ENCODE peak calls at places on chromosomes 3 and 15, in six cellular contexts. W is HCT116, G is HepG2, L is GM12878, H is NT2/D1, T is SK-N-SH. J is an unnamed sample.

GRCh38 chr15:41941644-41942415 is 30.5 kb downstream of the EHD4 start:
- DNase-seq in W (no peak), G (no peak), L (no peak), H (peak; percentile 20), T (no peak), J (no peak)

GRCh38 chr3:98779936-98780335 is 16.8 kb downstream of the ST3GAL6 start:
- DNase-seq in W (no peak), G (peak; percentile 41), L (no peak), H (no peak), T (no peak), J (no peak)

GRCh38 chr3:72836409-72836808 is 11.8 kb downstream of the SHQ1 start:
- DNase-seq in W (no peak), G (no peak), L (no peak), H (no peak), T (no peak), J (no peak)

GRCh38 chr3:121757087-121757811 is 7.7 kb upstream of the GOLGB1 start:
- DNase-seq in W (no peak), G (no peak), L (no peak), H (no peak), T (no peak), J (no peak)

GRCh38 chr15:99399612-99400011 is 148.3 kb downstream of the LRRC28 start:
- DNase-seq in W (no peak), G (no peak), L (no peak), H (no peak), T (no peak), J (no peak)

GRCh38 chr15:90482124-90483011 is 47.4 kb upstream of the CRTC3 start:
- DNase-seq in W (peak; percentile 34), G (peak; percentile 80), L (no peak), H (peak; percentile 20), T (peak; percentile 54), J (peak; percentile 55)

GRCh38 chr3:40586866-40587265 is 62.1 kb downstream of the ZNF621 start:
- DNase-seq in W (no peak), G (no peak), L (no peak), H (no peak), T (no peak), J (no peak)

GRCh38 chr3:191328963-191329653 is at the start of gene CCDC50:
- DNase-seq in W (no peak), G (peak; percentile 77), L (no peak), H (peak; percentile 48), T (peak; percentile 90), J (no peak)

GRCh38 chr15:36344887-36345286 is 234.5 kb upstream of the CDIN1 start:
- DNase-seq in W (no peak), G (no peak), L (no peak), H (no peak), T (no peak), J (no peak)

GRCh38 chr3:135887220-135887619 is 78.3 kb upstream of the PPP2R3A start:
- DNase-seq in W (peak; percentile 21), G (no peak), L (no peak), H (no peak), T (no peak), J (no peak)

GRCh38 chr3:15860014-15860934 is 62.5 kb upstream of the ANKRD28 start:
- DNase-seq in W (peak; percentile 49), G (peak; percentile 29), L (no peak), H (peak; percentile 18), T (peak; percentile 58), J (peak; percentile 38)

GRCh38 chr3:49869525-49870126 is at the start of gene CAMKV:
- DNase-seq in W (no peak), G (no peak), L (no peak), H (no peak), T (peak; percentile 95), J (no peak)

GRCh38 chr3:105691633-105692032 is 177.2 kb downstream of the CBLB start:
- DNase-seq in W (no peak), G (no peak), L (no peak), H (no peak), T (no peak), J (no peak)

GRCh38 chr3:25428003-25428861 is at the start of gene RARB:
- DNase-seq in W (no peak), G (peak; percentile 66), L (no peak), H (peak; percentile 52), T (peak; percentile 83), J (peak; percentile 39)

GRCh38 chr15:73683257-73683623 is 943 bp upstream of the CD276 start:
- DNase-seq in W (no peak), G (no peak), L (no peak), H (no peak), T (no peak), J (no peak)

GRCh38 chr15:74193305-74193718 is 9.3 kb downstream of the STRA6 start:
- DNase-seq in W (peak; percentile 78), G (no peak), L (peak; percentile 37), H (no peak), T (no peak), J (no peak)

GRCh38 chr3:25272090-25272489 is 156.0 kb upstream of the RARB start:
- DNase-seq in W (no peak), G (no peak), L (no peak), H (no peak), T (no peak), J (no peak)

GRCh38 chr3:45978348-45978747 is 17.3 kb downstream of the FYCO1 start:
- DNase-seq in W (no peak), G (no peak), L (no peak), H (no peak), T (no peak), J (no peak)

DNA sequence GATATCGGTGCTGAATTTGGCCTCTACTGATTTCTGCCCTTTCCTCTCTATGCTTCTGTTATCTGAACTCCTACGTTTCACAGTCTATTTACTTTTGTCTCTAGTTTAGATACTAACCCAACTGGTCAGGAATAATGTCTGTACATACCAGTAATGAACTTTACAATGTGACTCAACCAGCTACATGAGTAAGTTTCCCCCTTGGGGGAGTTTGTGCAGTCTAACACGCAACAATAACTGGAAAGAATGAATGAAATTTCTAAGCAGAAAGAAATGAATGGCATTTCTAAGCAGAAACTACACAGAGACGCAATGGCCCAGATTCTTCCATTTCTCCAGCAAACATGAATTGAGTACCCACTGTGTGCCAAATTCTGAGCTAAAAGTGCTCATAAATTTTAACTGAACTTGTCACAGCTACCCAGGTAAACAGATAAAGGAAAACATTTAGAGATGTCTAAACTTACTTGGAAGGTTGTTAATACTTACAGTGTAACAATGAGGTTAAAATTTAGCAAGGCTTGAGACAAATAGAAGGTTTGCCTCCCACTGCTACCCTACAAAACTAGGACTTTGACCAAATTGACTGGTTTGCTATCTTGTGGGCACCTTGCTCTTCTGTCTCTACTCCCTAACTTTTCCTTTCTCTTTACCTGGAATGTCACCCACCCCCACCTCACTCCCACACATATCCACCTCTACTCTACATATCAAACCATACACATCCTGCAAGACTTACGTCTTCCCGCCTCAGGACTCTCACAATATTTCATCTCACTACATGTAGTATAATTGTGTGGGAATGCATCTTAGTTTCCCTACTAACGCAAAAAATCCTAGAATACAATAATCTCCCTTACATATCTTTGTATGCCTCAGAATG is 11.7 kb downstream of the UPK1B start:
- DNase-seq in W (no peak), G (peak; percentile 12), L (no peak), H (no peak), T (no peak), J (no peak)
- TF ChIP-seq YY1 in W (no peak), G (no peak), L (no peak), H (no peak), T (no peak), J (no peak)

GRCh38 chr3:85148056-85148455 is 189.3 kb downstream of the CADM2 start:
- DNase-seq in W (no peak), G (no peak), L (no peak), H (no peak), T (no peak), J (no peak)
- TF ChIP-seq YY1 in W (no peak), G (no peak), L (no peak), H (no peak), T (no peak), J (no peak)

GRCh38 chr3:38147434-38147833 is 9.0 kb downstream of the MYD88 start:
- DNase-seq in W (no peak), G (no peak), L (no peak), H (no peak), T (no peak), J (no peak)
- TF ChIP-seq YY1 in W (no peak), G (no peak), L (no peak), H (no peak), T (no peak), J (no peak)

GRCh38 chr15:85589873-85590272 is 204.9 kb downstream of the KLHL25 start:
- DNase-seq in W (no peak), G (peak; percentile 82), L (no peak), H (no peak), T (no peak), J (no peak)
- TF ChIP-seq YY1 in W (no peak), G (no peak), L (no peak), H (no peak), T (no peak), J (no peak)

DNA sequence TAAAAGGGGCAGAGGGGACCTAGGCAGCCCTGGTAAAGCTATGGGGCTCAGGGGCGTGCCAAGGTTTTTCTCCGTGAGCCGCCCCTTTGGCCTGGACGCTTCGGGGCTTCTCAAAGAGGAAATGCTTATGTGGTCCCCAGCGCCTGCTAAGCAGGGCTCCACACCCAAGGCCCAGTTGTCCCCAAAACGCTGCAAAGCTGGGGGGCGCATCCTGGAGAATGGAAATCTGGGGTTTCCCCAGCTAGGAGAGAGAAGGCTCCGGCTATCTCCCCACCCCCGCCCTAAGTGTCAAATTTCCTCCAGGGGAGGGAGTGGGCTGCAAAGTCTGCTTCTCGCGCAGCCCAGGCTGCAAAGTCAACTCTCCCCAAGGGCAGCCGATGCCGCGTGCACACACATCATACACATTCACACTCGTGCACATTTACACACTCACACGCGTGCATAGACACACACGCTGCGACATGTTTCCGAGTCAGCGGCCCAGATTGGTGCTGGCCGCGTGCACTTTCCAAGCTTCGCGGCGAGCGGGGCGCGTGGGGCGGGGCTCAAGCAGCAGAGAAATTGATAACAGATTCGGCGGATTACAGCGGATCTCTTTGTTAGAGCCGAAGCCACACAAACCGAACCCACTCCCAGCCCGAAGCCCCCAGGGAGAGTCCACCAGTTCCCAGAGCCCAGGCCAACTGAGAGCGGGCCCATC is 4.5 kb downstream of the WNT5A start:
- DNase-seq in W (no peak), G (no peak), L (no peak), H (no peak), T (no peak), J (peak; percentile 76)
- TF ChIP-seq YY1 in W (no peak), G (no peak), L (no peak), H (no peak), T (no peak), J (no peak)